ENCODE peak calls at places on chromosome 9, in six cellular contexts. A, N, M, D, Y and B are unnamed samples.

GRCh38 chr9:129262261-129262660 is 84.2 kb upstream of the IER5L start:
- DNase-seq in A (no peak), Y (no peak), M (no peak), N (no peak), D (no peak), B (no peak)

GRCh38 chr9:71490810-71491209 is 277.5 kb downstream of the CEMIP2 start:
- DNase-seq in D (no peak), M (no peak), A (no peak), Y (peak; percentile 4), N (no peak), B (no peak)

GRCh38 chr9:113522858-113523257 is 59.3 kb downstream of the RGS3 start:
- DNase-seq in N (no peak), D (no peak), Y (no peak), M (no peak), A (no peak), B (no peak)

GRCh38 chr9:84947412-84947972 is 278.0 kb downstream of the NTRK2 start:
- DNase-seq in N (no peak), A (no peak), M (no peak), D (no peak), Y (no peak), B (no peak)

GRCh38 chr9:29213374-29214161 is 1640.3 kb upstream of the C9orf72 start:
- DNase-seq in A (no peak), Y (no peak), N (peak; percentile 83), D (peak; percentile 77), M (no peak), B (no peak)

GRCh38 chr9:129404621-129405020 is 216.3 kb downstream of the C9orf50 start:
- DNase-seq in N (no peak), Y (no peak), D (peak; percentile 14), M (no peak), A (no peak), B (no peak)

GRCh38 chr9:94905606-94906005 is 179.1 kb downstream of the AOPEP start:
- DNase-seq in Y (no peak), D (no peak), M (no peak), N (peak; percentile 10), A (no peak), B (no peak)

GRCh38 chr9:95762322-95762721 is 113.2 kb upstream of the ERCC6L2 start:
- DNase-seq in N (no peak), Y (no peak), D (no peak), A (no peak), M (no peak), B (no peak)

GRCh38 chr9:34331191-34331590 is 1.8 kb downstream of the NUDT2 start:
- DNase-seq in M (no peak), N (no peak), A (no peak), D (no peak), Y (no peak), B (no peak)

GRCh38 chr9:117555964-117556629 is 141.2 kb upstream of the ASTN2 start:
- DNase-seq in Y (peak; percentile 60), D (peak; percentile 44), N (peak; percentile 89), M (peak; percentile 25), A (peak; percentile 7), B (no peak)

GRCh38 chr9:6356904-6357303 is 28.7 kb downstream of the TPD52L3 start:
- DNase-seq in Y (no peak), M (no peak), D (no peak), N (no peak), A (no peak), B (no peak)

GRCh38 chr9:113708821-113709713 is 167.0 kb upstream of the ZNF618 start:
- DNase-seq in A (no peak), D (no peak), N (peak; percentile 37), Y (peak; percentile 32), M (no peak), B (no peak)

GRCh38 chr9:96156151-96156550 is 145.8 kb downstream of the HSD17B3 start:
- DNase-seq in A (no peak), D (no peak), M (no peak), N (no peak), Y (no peak), B (no peak)

GRCh38 chr9:27665121-27665520 is 91.8 kb upstream of the C9orf72 start:
- DNase-seq in D (no peak), Y (no peak), A (no peak), M (no peak), N (no peak), B (no peak)

GRCh38 chr9:20624201-20625002 is 2.1 kb upstream of the MLLT3 start:
- DNase-seq in D (peak; percentile 45), N (no peak), A (peak; percentile 80), M (no peak), Y (peak; percentile 64), B (peak; percentile 79)

GRCh38 chr9:79362100-79363081 is 209.4 kb upstream of the TLE4 start:
- DNase-seq in N (peak; percentile 48), M (no peak), D (no peak), Y (no peak), A (no peak), B (peak; percentile 64)

GRCh38 chr9:131627846-131628820 is 82.8 kb downstream of the PRRT1B start:
- DNase-seq in A (no peak), M (no peak), D (no peak), Y (no peak), N (no peak), B (peak; percentile 71)

GRCh38 chr9:71941060-71941568 is 29.7 kb downstream of the C9orf85 start:
- DNase-seq in A (no peak), D (no peak), N (no peak), M (no peak), Y (no peak), B (peak; percentile 60)

GRCh38 chr9:69452110-69452780 is 127.2 kb downstream of the ENTREP1 start:
- DNase-seq in N (no peak), M (no peak), D (no peak), Y (no peak), A (no peak), B (no peak)

GRCh38 chr9:106869028-106869427 is 6.1 kb downstream of the ZNF462 start:
- DNase-seq in A (no peak), D (no peak), Y (no peak), M (no peak), N (no peak), B (no peak)

GRCh38 chr9:128419061-128419925 is 1.4 kb upstream of the CERCAM start:
- DNase-seq in N (no peak), M (peak; percentile 44), A (no peak), Y (no peak), D (peak; percentile 55), B (peak; percentile 30)

GRCh38 chr9:40927851-40928802 is 200.4 kb downstream of the FOXD4L6 start:
- DNase-seq in D (no peak), M (no peak), N (peak; percentile 27), A (no peak), Y (no peak), B (no peak)

GRCh38 chr9:61673664-61674381 is 484.0 kb downstream of the SPATA31A7 start:
- DNase-seq in N (no peak), Y (no peak), A (no peak), M (no peak), D (peak; percentile 36), B (no peak)

GRCh38 chr9:94584555-94584954 is 9.1 kb downstream of the FBP2 start:
- DNase-seq in N (no peak), A (no peak), Y (no peak), D (no peak), M (no peak), B (no peak)

GRCh38 chr9:107588393-107588792 is 98.8 kb upstream of the KLF4 start:
- DNase-seq in A (no peak), Y (no peak), M (no peak), D (no peak), N (no peak), B (no peak)

DNA sequence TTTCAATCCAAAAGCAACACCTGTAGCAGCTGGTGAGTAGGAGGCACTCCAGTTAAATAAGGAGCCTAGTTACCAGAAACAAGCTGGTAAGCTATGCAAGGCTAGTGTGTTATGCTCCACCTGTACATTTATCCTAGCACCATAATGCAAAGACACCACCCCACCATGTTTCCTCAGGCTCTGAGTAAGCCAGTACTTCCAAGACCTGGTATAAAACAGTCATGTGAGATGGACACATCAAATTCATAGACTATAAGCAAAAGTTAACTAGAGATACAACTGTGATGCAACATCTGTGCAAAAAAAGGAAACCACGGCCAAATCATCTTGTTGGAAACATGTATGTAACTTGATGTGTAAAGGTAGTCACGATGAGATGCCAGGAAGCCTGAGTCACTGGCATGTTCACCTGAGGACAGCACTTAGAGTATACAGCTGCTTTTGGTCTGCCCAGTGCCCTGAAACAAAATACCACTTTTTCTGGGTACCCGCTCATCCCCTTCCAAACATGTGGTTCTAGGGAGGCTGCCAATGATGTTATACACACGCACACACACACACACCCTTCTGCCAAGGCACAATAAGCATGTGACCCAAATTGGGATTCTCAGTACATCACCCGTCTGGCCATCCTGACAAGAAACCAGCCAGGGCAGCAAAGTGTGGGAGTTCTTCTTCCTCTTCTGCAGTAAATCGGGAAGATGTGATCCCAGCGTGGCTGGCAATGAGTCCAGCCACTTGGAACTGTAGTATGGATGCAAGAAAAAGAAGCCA is 66.0 kb downstream of the CDK5RAP2 start:
- DNase-seq in D (no peak), A (no peak), M (no peak), N (no peak), Y (no peak), B (no peak)
- H3K36me3 ChIP-seq in D (peaks cover 42% of the 10 kb centered on the region), A (peaks cover 5% of the 10 kb centered on the region), M (peaks cover 69% of the 10 kb centered on the region), N (no peaks in the 10 kb centered on the region), Y (peaks cover 23% of the 10 kb centered on the region), B (peaks cover 11% of the 10 kb centered on the region)

GRCh38 chr9:136358888-136359287 is 4.7 kb downstream of the DNLZ start:
- DNase-seq in N (no peak), M (no peak), D (no peak), Y (no peak), A (no peak), B (no peak)
- H3K4me1 ChIP-seq in N (peaks cover 1% of the 10 kb centered on the region), M (peaks cover 93% of the 10 kb centered on the region), D (peaks cover 52% of the 10 kb centered on the region), Y (peaks cover 37% of the 10 kb centered on the region), A (peaks cover 7% of the 10 kb centered on the region), B (peaks cover 36% of the 10 kb centered on the region)

GRCh38 chr9:75238311-75238976 is 150.1 kb downstream of the OSTF1 start:
- DNase-seq in M (peak; percentile 18), Y (peak; percentile 64), A (peak; percentile 3), D (peak; percentile 32), N (peak; percentile 51), B (peak; percentile 68)
- TF ChIP-seq USF2 in M (no peak), Y (no peak), A (no peak), D (no peak), N (no peak), B (no peak)

DNA sequence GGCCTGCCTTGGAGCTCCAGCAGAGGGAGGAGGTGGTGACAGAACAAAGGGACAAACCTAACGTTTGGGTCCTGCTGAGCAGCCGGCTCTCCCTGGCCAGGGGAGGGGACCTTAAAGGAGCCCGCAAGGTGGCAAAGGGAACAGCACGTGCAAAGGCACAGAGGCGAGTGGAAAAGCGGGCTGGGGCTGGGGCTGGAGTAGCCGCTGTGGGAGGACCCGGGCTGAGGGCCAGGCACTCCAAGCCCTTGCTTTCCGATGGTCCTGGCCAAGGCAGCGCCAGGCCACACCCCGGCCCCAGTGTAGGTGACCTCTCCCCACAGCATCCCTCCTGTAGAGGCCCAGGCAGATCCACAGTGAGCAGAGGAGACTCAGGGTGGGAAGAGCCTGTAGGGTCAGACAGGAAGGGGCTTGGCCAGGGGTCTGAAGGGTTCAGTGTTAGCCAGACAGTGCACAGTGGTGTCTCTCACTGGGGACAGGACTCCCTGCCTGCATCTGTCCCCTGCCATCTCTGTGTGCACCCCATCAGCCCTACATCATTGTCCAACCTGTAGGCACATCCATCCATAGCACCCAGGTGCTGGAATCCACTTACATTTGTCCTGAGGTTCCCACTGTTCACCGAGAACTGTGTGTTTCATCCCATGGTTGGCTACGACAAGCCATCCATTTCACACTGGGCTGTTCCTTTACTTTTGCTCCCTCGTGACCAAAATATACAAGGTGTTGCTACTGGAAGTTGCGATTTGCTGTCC is 77.0 kb downstream of the NEK6 start:
- DNase-seq in N (no peak), D (no peak), M (no peak), A (no peak), Y (no peak), B (no peak)
- H3K36me3 ChIP-seq in N (no peaks in the 10 kb centered on the region), D (peaks cover 25% of the 10 kb centered on the region), M (no peaks in the 10 kb centered on the region), A (peaks cover 46% of the 10 kb centered on the region), Y (peaks cover 41% of the 10 kb centered on the region), B (peaks cover 78% of the 10 kb centered on the region)

GRCh38 chr9:134234001-134234660 is 69.8 kb upstream of the RNU6ATAC start:
- DNase-seq in D (no peak), M (no peak), Y (no peak), N (no peak), A (no peak), B (no peak)
- H3K4me1 ChIP-seq in D (peaks cover 12% of the 10 kb centered on the region), M (peaks cover 19% of the 10 kb centered on the region), Y (peaks cover 3% of the 10 kb centered on the region), N (no peaks in the 10 kb centered on the region), A (no peaks in the 10 kb centered on the region), B (peaks cover 18% of the 10 kb centered on the region)